ENCODE peak calls at places on chromosome 16, in six cellular contexts. T, P, W, X, F and A are unnamed samples.

GRCh38 chr16:4026854-4027253 is 89.4 kb downstream of the ADCY9 start:
- DNase-seq in F (no peak), W (no peak), T (no peak), P (no peak), X (no peak), A (no peak)

GRCh38 chr16:55444754-55445485 is 34.1 kb upstream of the MMP2 start:
- DNase-seq in X (no peak), W (no peak), F (peak; percentile 16), T (no peak), P (no peak), A (no peak)

GRCh38 chr16:78505544-78506371 is 406.3 kb downstream of the WWOX start:
- DNase-seq in X (peak; percentile 80), F (no peak), T (peak; percentile 17), W (no peak), P (peak; percentile 49), A (no peak)

GRCh38 chr16:82753821-82754220 is 127.1 kb downstream of the CDH13 start:
- DNase-seq in F (no peak), X (no peak), W (no peak), T (no peak), P (no peak), A (no peak)

GRCh38 chr16:71840052-71840451 is 5.7 kb upstream of the ATXN1L start:
- DNase-seq in X (no peak), F (no peak), T (no peak), P (no peak), W (no peak), A (no peak)

GRCh38 chr16:49463529-49463928 is 89.9 kb downstream of the C16orf78 start:
- DNase-seq in P (peak; percentile 41), T (no peak), W (no peak), F (peak; percentile 72), X (no peak), A (no peak)

GRCh38 chr16:25176136-25176535 is 40.6 kb upstream of the AQP8 start:
- DNase-seq in P (no peak), W (no peak), X (no peak), F (no peak), T (no peak), A (no peak)

GRCh38 chr16:57635266-57636097 is 7.1 kb downstream of the ADGRG1 start:
- DNase-seq in W (no peak), F (no peak), X (peak; percentile 85), P (no peak), T (no peak), A (no peak)

GRCh38 chr16:10688291-10688690 is 6.4 kb downstream of the TEKT5 start:
- DNase-seq in W (no peak), P (no peak), F (no peak), X (no peak), T (no peak), A (no peak)

GRCh38 chr16:30997887-30998711 is 12.3 kb downstream of the STX1B start:
- DNase-seq in P (no peak), T (no peak), W (no peak), X (peak; percentile 49), F (no peak), A (peak; percentile 21)

GRCh38 chr16:4345439-4346204 is 5.5 kb downstream of the PAM16 start:
- DNase-seq in P (no peak), X (peak; percentile 94), F (no peak), W (no peak), T (no peak), A (no peak)

GRCh38 chr16:22648141-22648540 is 137.4 kb downstream of the NPIPB5 start:
- DNase-seq in W (no peak), P (no peak), T (no peak), X (no peak), F (no peak), A (no peak)

GRCh38 chr16:67028167-67028554 is 788 bp upstream of the CBFB start:
- DNase-seq in X (no peak), P (no peak), W (no peak), T (no peak), F (no peak), A (no peak)

GRCh38 chr16:62738631-62739030 is 702.4 kb upstream of the CDH8 start:
- DNase-seq in X (no peak), T (no peak), W (no peak), P (no peak), F (no peak), A (no peak)

GRCh38 chr16:69711115-69711740 is 15.1 kb downstream of the NQO1 start:
- DNase-seq in W (no peak), T (no peak), X (no peak), F (no peak), P (peak; percentile 10), A (peak; percentile 72)

GRCh38 chr16:49622421-49623402 is 233.2 kb downstream of the ZNF423 start:
- DNase-seq in P (no peak), X (no peak), F (no peak), T (no peak), W (no peak), A (no peak)

DNA sequence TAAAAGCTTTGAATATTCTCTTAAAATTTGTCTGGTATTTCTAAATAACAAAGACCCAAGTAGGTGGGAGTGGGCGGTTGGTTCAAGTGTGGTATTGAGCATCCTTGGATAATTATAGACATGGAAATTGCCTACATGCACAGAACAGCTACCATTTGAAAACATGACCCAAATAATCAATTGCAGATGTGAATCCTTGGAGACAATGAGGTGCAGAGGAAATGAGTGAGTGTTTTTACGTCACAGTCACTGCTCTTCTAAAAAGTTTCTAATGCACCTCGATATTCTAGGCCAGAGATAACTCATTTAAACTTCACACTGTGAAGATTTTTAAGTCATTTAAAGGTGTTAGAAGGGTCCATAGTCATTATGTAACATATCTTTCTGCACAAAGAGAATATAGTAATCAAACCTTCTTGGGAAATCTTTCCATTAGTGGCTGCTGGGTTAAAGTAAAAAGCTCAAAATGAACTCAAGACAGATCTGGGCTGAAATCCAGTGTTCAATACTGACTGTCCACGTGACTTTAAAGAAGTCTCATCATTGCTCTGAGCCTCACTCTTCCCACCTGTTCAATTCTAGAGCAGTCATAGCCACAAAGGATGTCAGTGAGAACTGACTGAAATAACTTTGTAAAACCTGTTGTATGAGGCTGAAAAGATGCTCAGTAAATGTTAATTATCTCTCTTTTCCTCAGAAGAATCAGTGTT is 144.5 kb downstream of the CDH11 start:
- DNase-seq in X (no peak), P (no peak), F (no peak), W (no peak), T (no peak), A (no peak)
- TF ChIP-seq ATF3 in X (no peak), P (no peak), F (no peak), W (no peak), T (no peak), A (no peak)

GRCh38 chr16:74462361-74462760 is 41.1 kb upstream of the CLEC18B start:
- DNase-seq in W (no peak), F (no peak), X (no peak), P (no peak), T (no peak), A (no peak)
- TF ChIP-seq ATF3 in W (no peak), F (no peak), X (no peak), P (no peak), T (no peak), A (no peak)

GRCh38 chr16:68444058-68444657 is 4.2 kb downstream of the SMPD3 start:
- DNase-seq in T (peak; percentile 76), P (peak; percentile 77), X (peak; percentile 43), F (no peak), W (peak; percentile 47), A (no peak)
- TF ChIP-seq ATF3 in T (no peak), P (no peak), X (peak; percentile 55), F (no peak), W (no peak), A (no peak)

GRCh38 chr16:53085539-53086450 is 31.0 kb downstream of the CHD9 start:
- DNase-seq in X (no peak), T (no peak), P (no peak), F (no peak), W (no peak), A (no peak)
- TF ChIP-seq ATF3 in X (no peak), T (no peak), P (no peak), F (no peak), W (no peak), A (no peak)

GRCh38 chr16:74230126-74230525 is 66.5 kb upstream of the PSMD7 start:
- DNase-seq in F (no peak), W (no peak), X (no peak), T (no peak), P (no peak), A (no peak)

GRCh38 chr16:74225278-74225677 is 71.3 kb upstream of the PSMD7 start:
- DNase-seq in X (no peak), P (no peak), W (no peak), F (no peak), T (no peak), A (no peak)

GRCh38 chr16:74224828-74225227 is 71.8 kb upstream of the PSMD7 start:
- DNase-seq in P (no peak), W (no peak), F (no peak), T (no peak), X (no peak), A (no peak)

DNA sequence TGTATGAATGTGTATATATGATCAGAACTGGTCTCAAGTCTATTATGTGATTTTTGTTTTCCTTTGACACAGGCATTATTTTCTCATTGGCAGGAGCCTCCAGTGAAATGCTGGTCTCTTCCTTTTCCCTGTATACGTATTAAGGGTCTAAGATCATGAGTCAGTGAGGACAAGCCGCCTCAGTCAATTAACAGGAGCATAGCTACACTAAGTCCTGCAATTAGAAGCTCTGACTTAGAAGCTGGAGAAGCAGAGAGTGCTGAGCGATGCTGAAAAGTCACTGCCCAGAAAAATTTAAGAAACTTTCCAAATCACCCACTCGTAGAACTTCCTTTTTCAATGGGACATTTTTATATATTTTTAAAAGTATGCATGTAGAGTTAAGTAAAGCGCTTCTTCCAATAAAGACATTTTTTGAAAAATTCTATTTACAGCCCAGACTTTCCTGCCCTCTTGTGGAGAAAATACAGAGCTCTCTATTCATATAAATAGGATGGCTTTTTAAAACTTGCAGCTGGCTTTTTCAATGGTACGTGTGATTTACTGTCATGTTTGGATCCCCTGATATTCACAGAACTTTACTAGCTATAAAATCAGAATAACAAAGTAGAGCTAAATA is 70.1 kb upstream of the PSMD7 start:
- DNase-seq in X (no peak), W (no peak), T (no peak), F (no peak), P (no peak), A (peak; percentile 16)
- TF ChIP-seq ATF3 in X (no peak), W (no peak), T (no peak), F (no peak), P (no peak), A (no peak)

GRCh38 chr16:89355686-89356085 is 134.7 kb downstream of the ANKRD11 start:
- DNase-seq in W (no peak), F (no peak), X (no peak), P (no peak), T (no peak), A (no peak)

GRCh38 chr16:89358030-89359005 is 132.0 kb downstream of the ANKRD11 start:
- DNase-seq in X (no peak), T (no peak), W (no peak), P (no peak), F (no peak), A (no peak)

GRCh38 chr16:89357460-89357859 is 132.9 kb downstream of the ANKRD11 start:
- DNase-seq in P (no peak), X (no peak), T (no peak), F (no peak), W (peak; percentile 40), A (no peak)

GRCh38 chr16:89355036-89355435 is 135.3 kb downstream of the ANKRD11 start:
- DNase-seq in T (no peak), X (no peak), P (no peak), W (no peak), F (no peak), A (no peak)

GRCh38 chr16:89357055-89357454 is 133.3 kb downstream of the ANKRD11 start:
- DNase-seq in X (peak; percentile 40), W (peak; percentile 62), F (no peak), T (no peak), P (no peak), A (no peak)
- TF ChIP-seq ATF3 in X (no peak), W (no peak), F (no peak), T (no peak), P (no peak), A (no peak)